ENCODE peak calls at places on chromosome 16, in nine cellular contexts. C is stomach, A is ascending aorta, I is testis, V is MM.1S, D is uterus, N is body of pancreas, G is Peyer's patch, X is thoracic aorta. O is an unnamed sample. For H3K4me1, the result is how much of the 10 kb centered on the place peaks cover.

GRCh38 chr16:6888536-6888935 is 444.1 kb upstream of the RBFOX1 start:
- DNase-seq in C (no peak), A (no peak), I (no peak), V (no peak), D (no peak), N (no peak), G (no peak), X (no peak), O (no peak)

GRCh38 chr16:17273142-17273561 is 197.6 kb downstream of the XYLT1 start:
- DNase-seq in C (no peak), A (no peak), I (no peak), V (no peak), D (no peak), N (no peak), G (no peak), X (no peak), O (no peak)

GRCh38 chr16:79334127-79334526 is 266.4 kb downstream of the MAF start:
- DNase-seq in C (no peak), A (no peak), I (peak), V (no peak), D (no peak), N (peak), G (no peak), X (no peak), O (no peak)

GRCh38 chr16:75535211-75535843 is 581 bp downstream of the CHST5 start:
- DNase-seq in C (no peak), A (no peak), I (no peak), V (no peak), D (no peak), N (no peak), G (no peak), X (no peak), O (no peak)

GRCh38 chr16:84295203-84295850 is 649 bp downstream of the WFDC1 start:
- DNase-seq in C (no peak), A (no peak), I (no peak), V (no peak), D (no peak), N (no peak), G (no peak), X (no peak), O (no peak)

GRCh38 chr16:89114159-89114981 is 20.7 kb downstream of the ACSF3 start:
- DNase-seq in C (no peak), A (no peak), I (no peak), V (no peak), D (no peak), N (no peak), G (peak), X (no peak), O (no peak)

GRCh38 chr16:55915116-55915827 is 40.1 kb upstream of the CES5A start:
- DNase-seq in C (no peak), A (no peak), I (no peak), V (no peak), D (no peak), N (no peak), G (no peak), X (no peak), O (no peak)

GRCh38 chr16:30956601-30957455 is 726 bp upstream of the SETD1A start:
- DNase-seq in C (peak), A (peak), I (peak), V (peak), D (peak), N (peak), G (peak), X (peak), O (peak)

GRCh38 chr16:27264151-27264550 is 4.4 kb downstream of the NSMCE1 start:
- DNase-seq in C (no peak), A (no peak), I (no peak), V (no peak), D (no peak), N (no peak), G (no peak), X (no peak), O (no peak)

GRCh38 chr16:265002-265529 is 10.7 kb downstream of the RGS11 start:
- DNase-seq in C (no peak), A (no peak), I (no peak), V (no peak), D (no peak), N (no peak), G (no peak), X (no peak), O (no peak)

GRCh38 chr16:264440-264951 is 11.2 kb downstream of the RGS11 start:
- DNase-seq in C (no peak), A (no peak), I (peak), V (no peak), D (no peak), N (no peak), G (no peak), X (no peak), O (no peak)

GRCh38 chr16:262121-262745 is 13.5 kb downstream of the RGS11 start:
- DNase-seq in C (no peak), A (no peak), I (no peak), V (no peak), D (no peak), N (no peak), G (no peak), X (no peak), O (no peak)

GRCh38 chr16:263944-264343 is 11.8 kb downstream of the RGS11 start:
- DNase-seq in C (no peak), A (no peak), I (no peak), V (no peak), D (no peak), N (no peak), G (no peak), X (no peak), O (no peak)

GRCh38 chr16:263182-263774 is 12.5 kb downstream of the RGS11 start:
- DNase-seq in C (no peak), A (no peak), I (no peak), V (no peak), D (no peak), N (no peak), G (no peak), X (no peak), O (no peak)
- H3K4me1 ChIP-seq in C (under half), A (under half), I (under half), V (under half), D (under half), N (under half), G (under half), X (under half), O (under half)

GRCh38 chr16:67804853-67805542 is 1.4 kb downstream of the RANBP10 start:
- DNase-seq in C (no peak), A (no peak), I (no peak), V (no peak), D (no peak), N (no peak), G (no peak), X (no peak), O (no peak)

GRCh38 chr16:67803894-67804293 is 2.5 kb downstream of the RANBP10 start:
- DNase-seq in C (no peak), A (no peak), I (no peak), V (no peak), D (no peak), N (no peak), G (peak), X (no peak), O (no peak)

GRCh38 chr16:67801889-67802288 is 4.5 kb downstream of the RANBP10 start:
- DNase-seq in C (no peak), A (no peak), I (no peak), V (no peak), D (no peak), N (no peak), G (peak), X (no peak), O (no peak)

GRCh38 chr16:67796099-67796718 is 10.2 kb downstream of the RANBP10 start:
- DNase-seq in C (no peak), A (no peak), I (no peak), V (no peak), D (no peak), N (no peak), G (no peak), X (no peak), O (no peak)

GRCh38 chr16:67800252-67801046 is 5.9 kb downstream of the RANBP10 start:
- DNase-seq in C (no peak), A (no peak), I (no peak), V (no peak), D (no peak), N (no peak), G (no peak), X (no peak), O (peak)
- H3K27ac ChIP-seq in C (no peak), A (no peak), I (no peak), V (no peak), D (no peak), N (no peak), G (no peak), X (no peak), O (peak)

DNA sequence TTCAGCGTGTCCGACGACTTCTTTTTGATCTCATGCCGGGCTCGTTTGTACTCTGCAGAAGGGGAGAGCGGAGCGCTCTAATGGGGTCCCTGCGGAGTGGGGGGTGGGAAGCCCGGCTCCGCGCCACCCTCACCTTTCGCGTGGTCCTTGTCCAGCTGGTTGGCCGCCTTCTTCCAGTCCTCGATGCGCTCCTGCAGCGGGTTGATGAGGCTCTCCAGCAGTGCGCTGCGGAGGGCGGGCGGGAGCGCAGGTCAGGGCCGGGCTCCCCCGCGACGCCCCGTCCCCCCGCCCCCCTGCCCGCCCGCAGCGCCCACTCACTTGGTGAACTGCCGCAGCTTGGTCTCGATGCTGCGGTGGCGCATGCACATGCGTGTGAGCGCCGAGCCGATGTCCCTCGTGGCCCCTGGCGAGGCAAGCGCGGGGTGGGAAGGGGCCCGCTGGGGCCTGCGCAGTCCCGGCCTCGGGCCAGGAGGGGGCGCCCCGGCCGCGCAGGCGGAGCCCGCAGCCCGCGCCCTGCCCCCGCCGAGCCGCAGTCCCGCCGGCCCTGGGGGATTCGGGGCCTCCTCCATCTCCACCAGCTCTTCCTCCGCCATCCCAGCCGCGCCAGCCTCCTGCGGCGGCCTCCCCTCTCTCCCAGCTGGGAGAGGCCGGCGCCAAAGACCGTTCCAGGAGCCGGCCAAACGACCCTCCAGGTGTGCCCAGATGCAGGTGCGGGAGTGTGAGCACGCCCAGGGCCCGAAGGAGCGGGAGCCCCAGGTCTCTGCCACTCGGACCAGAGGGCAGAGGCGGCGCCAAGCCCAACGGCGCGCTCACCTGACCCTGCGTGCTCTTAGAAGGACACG is 6.0 kb downstream of the MTSS2 start:
- DNase-seq in C (no peak), A (no peak), I (no peak), V (no peak), D (peak), N (no peak), G (no peak), X (no peak), O (no peak)
- TF ChIP-seq CTCF in C (peak), A (peak), I (peak), V (peak), D (peak), N (peak), G (no peak), X (peak), O (peak)

GRCh38 chr16:57809843-57810196 is 7.5 kb upstream of the KIFC3 start:
- DNase-seq in C (no peak), A (no peak), I (no peak), V (peak), D (no peak), N (no peak), G (no peak), X (no peak), O (no peak)

GRCh38 chr16:57807968-57808528 is 5.8 kb upstream of the KIFC3 start:
- DNase-seq in C (peak), A (peak), I (peak), V (peak), D (peak), N (peak), G (peak), X (no peak), O (peak)

GRCh38 chr16:57807252-57807967 is 5.1 kb upstream of the KIFC3 start:
- DNase-seq in C (no peak), A (no peak), I (no peak), V (no peak), D (no peak), N (no peak), G (no peak), X (no peak), O (no peak)

GRCh38 chr16:57809276-57809793 is 7.0 kb upstream of the KIFC3 start:
- DNase-seq in C (no peak), A (no peak), I (no peak), V (no peak), D (no peak), N (no peak), G (no peak), X (no peak), O (no peak)

DNA sequence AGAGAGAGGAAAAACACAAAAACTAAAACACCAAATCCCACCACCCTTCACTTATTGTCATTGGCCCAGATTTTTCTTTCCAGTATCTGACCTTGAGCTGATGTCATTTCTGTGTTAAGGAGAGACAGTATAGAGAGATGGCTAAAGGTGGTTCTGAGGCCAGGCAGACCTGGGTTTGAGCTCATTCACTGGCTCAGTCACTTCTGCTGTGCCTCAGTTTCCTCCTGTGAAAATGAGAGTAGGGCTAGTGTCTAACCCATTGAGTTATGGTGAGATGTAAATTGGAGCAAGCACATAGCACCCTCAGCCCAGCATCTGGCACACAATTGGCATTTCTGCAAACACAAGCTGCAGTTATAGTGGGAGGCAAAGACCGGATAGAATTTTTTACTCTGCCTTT is 6.3 kb upstream of the KIFC3 start:
- DNase-seq in C (no peak), A (no peak), I (no peak), V (no peak), D (no peak), N (no peak), G (no peak), X (no peak), O (no peak)
- H3K4me1 ChIP-seq in C (half or more), A (under half), I (under half), V (under half), D (under half), N (half or more), G (under half), X (under half), O (under half)

GRCh38 chr16:10941127-10941933 is 938 bp downstream of the DEXI start:
- DNase-seq in C (no peak), A (no peak), I (no peak), V (no peak), D (peak), N (no peak), G (no peak), X (no peak), O (no peak)
- H3K27ac ChIP-seq in C (peak), A (peak), I (peak), V (peak), D (peak), N (peak), G (peak), X (peak), O (peak)

GRCh38 chr16:51509336-51509735 is 358.3 kb upstream of the SALL1 start:
- DNase-seq in C (no peak), A (no peak), I (no peak), V (no peak), D (no peak), N (no peak), G (no peak), X (no peak), O (no peak)
- TF ChIP-seq CTCF in C (no peak), A (no peak), I (no peak), V (no peak), D (no peak), N (no peak), G (no peak), X (no peak), O (no peak)

GRCh38 chr16:29809850-29810698 is 1.9 kb upstream of the PRRT2 start:
- DNase-seq in C (no peak), A (no peak), I (peak), V (no peak), D (peak), N (no peak), G (no peak), X (no peak), O (peak)

GRCh38 chr16:29807426-29808218 is 1.3 kb downstream of the MAZ start:
- DNase-seq in C (peak), A (peak), I (peak), V (peak), D (peak), N (peak), G (peak), X (peak), O (peak)

GRCh38 chr16:29808219-29808900 is 2.0 kb downstream of the MAZ start:
- DNase-seq in C (no peak), A (no peak), I (no peak), V (no peak), D (peak), N (no peak), G (no peak), X (no peak), O (peak)

GRCh38 chr16:29810699-29811169 is 1.3 kb upstream of the PRRT2 start:
- DNase-seq in C (no peak), A (no peak), I (no peak), V (no peak), D (no peak), N (no peak), G (no peak), X (no peak), O (no peak)

DNA sequence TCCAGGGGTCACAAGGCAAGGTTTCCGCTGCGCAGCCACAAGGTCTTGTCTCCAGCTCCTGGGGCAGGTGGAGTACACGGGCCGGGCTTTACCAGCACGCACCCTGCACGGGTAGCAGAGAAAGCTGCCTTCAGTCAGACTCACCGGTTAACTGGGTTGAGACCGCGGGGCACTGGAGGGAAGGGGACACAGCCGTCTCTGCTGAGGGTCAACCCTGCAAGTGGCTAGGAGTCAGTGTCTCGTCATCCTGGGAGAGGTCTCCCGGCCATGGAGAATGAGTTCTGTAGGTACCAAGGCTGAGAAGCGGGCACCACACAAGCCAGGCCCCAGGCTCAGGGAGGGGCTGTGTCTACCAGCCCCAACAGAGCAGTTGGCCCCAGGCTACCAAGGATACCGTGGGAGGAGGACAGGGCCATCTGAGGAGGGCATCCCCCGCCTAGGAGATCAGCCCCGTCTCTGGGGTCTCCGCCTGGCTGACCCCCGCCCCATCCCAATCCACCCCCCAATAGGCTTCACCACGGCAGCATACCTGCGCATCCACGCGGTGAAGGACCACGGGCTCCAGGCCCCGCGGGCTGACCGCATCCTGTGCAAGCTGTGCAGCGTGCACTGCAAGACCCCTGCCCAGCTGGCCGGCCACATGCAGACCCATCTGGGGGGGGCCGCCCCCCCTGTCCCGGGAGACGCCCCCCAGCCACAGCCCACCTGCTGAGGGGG is 2.8 kb upstream of the PRRT2 start:
- DNase-seq in C (no peak), A (no peak), I (no peak), V (no peak), D (peak), N (no peak), G (no peak), X (no peak), O (no peak)
- H3K4me1 ChIP-seq in C (half or more), A (under half), I (half or more), V (under half), D (under half), N (half or more), G (under half), X (half or more), O (half or more)

GRCh38 chr16:59146140-59146539 is 412.0 kb upstream of the GOT2 start:
- DNase-seq in C (no peak), A (no peak), I (no peak), V (no peak), D (no peak), N (no peak), G (no peak), X (no peak), O (no peak)

GRCh38 chr16:59154295-59154694 is 420.2 kb upstream of the GOT2 start:
- DNase-seq in C (no peak), A (no peak), I (no peak), V (no peak), D (no peak), N (no peak), G (no peak), X (no peak), O (no peak)

GRCh38 chr16:59148756-59149155 is 414.6 kb upstream of the GOT2 start:
- DNase-seq in C (no peak), A (no peak), I (no peak), V (no peak), D (no peak), N (no peak), G (no peak), X (no peak), O (no peak)

GRCh38 chr16:59148312-59148711 is 414.2 kb upstream of the GOT2 start:
- DNase-seq in C (no peak), A (no peak), I (no peak), V (no peak), D (no peak), N (no peak), G (no peak), X (no peak), O (no peak)
- H3K27ac ChIP-seq in C (no peak), A (no peak), I (no peak), V (no peak), D (no peak), N (no peak), G (no peak), X (no peak), O (no peak)

GRCh38 chr16:71404364-71404763 is 37.5 kb downstream of the TLE7 start:
- DNase-seq in C (no peak), A (no peak), I (no peak), V (no peak), D (no peak), N (no peak), G (no peak), X (no peak), O (no peak)
- TF ChIP-seq CTCF in C (no peak), A (no peak), I (no peak), V (no peak), D (no peak), N (no peak), G (no peak), X (no peak), O (no peak)

DNA sequence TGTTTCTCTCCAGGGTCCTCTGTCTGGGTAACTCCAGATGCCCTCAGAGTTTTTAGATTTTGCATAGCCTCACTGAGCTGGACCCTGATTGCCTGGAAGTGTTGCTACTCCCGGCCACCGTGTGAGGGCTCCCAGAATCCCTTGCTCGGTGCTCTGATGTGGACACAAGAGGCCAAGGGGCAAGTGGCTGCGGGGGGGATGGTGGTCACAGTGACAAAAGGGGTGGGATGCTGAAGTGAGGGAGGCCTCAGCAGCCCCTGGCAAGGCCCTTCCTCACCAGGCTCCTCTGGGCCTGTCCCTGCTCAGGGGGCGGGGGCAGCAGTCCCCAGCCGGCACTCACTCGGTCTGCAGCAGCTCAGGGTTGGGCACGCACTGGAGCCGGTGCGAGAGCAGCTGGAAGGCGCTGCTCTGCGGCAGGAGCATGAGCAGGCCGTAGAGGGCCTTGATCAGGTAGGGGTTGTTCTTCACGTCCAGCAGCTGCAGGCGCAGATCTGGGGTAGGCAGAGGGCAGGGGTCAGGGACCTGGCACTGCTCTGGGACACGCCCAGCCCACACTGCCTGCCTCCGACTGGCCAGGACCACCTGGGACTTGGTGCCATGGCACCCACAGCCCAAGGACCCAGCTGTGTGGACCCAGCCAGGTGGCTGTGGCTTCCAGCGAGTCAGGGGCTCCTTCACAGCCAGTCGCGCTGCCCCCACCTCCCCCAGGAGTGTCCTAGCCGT is 6.8 kb upstream of the MTSS2 start:
- DNase-seq in C (no peak), A (no peak), I (no peak), V (no peak), D (no peak), N (no peak), G (no peak), X (no peak), O (no peak)
- H3K4me1 ChIP-seq in C (half or more), A (half or more), I (under half), V (under half), D (under half), N (under half), G (under half), X (half or more), O (half or more)